ENCODE peak calls at places on chromosomes 12 and 14, in six cellular contexts. One of them, this sample, is unnamed.
A peak's percentile ranks its signal among the peaks of the same experiment; 100 is the strongest.

GRCh38 chr12:958449-959123 is 9.1 kb upstream of the RAD52 start:
- DNase-seq in SK-N-SH: no peak
- DNase-seq in HCT116: no peak
- DNase-seq in GM23338: no peak
- DNase-seq in K562: no peak
- DNase-seq in HepG2: no peak
- DNase-seq in this sample: no peak

GRCh38 chr12:85823436-85824179 is 12.6 kb downstream of the RASSF9 start:
- DNase-seq in SK-N-SH: no peak
- DNase-seq in HCT116: no peak
- DNase-seq in GM23338: no peak
- DNase-seq in K562: no peak
- DNase-seq in HepG2: no peak
- DNase-seq in this sample: no peak

GRCh38 chr14:104086661-104087461 is 1.4 kb downstream of the ASPG start:
- DNase-seq in SK-N-SH: peak; percentile 49
- DNase-seq in HCT116: no peak
- DNase-seq in GM23338: peak; percentile 1
- DNase-seq in K562: no peak
- DNase-seq in HepG2: no peak
- DNase-seq in this sample: no peak

GRCh38 chr12:112406519-112407488 is 2.6 kb downstream of the RPL6 start:
- DNase-seq in SK-N-SH: no peak
- DNase-seq in HCT116: no peak
- DNase-seq in GM23338: no peak
- DNase-seq in K562: no peak
- DNase-seq in HepG2: no peak
- DNase-seq in this sample: no peak

GRCh38 chr14:35814371-35815005 is 5.4 kb upstream of the RALGAPA1 start:
- DNase-seq in SK-N-SH: peak; percentile 51
- DNase-seq in HCT116: peak; percentile 47
- DNase-seq in GM23338: peak; percentile 87
- DNase-seq in K562: peak; percentile 29
- DNase-seq in HepG2: peak; percentile 88
- DNase-seq in this sample: peak; percentile 41

GRCh38 chr14:106877527-106877926 is 1351.1 kb downstream of the TMEM121 start:
- DNase-seq in SK-N-SH: no peak
- DNase-seq in HCT116: no peak
- DNase-seq in GM23338: no peak
- DNase-seq in K562: no peak
- DNase-seq in HepG2: no peak
- DNase-seq in this sample: no peak

GRCh38 chr14:21098892-21099595 is 589 bp upstream of the ZNF219 start:
- DNase-seq in SK-N-SH: peak; percentile 46
- DNase-seq in HCT116: no peak
- DNase-seq in GM23338: no peak
- DNase-seq in K562: no peak
- DNase-seq in HepG2: no peak
- DNase-seq in this sample: no peak

GRCh38 chr14:68106456-68106855 is 286.9 kb downstream of the RAD51B start:
- DNase-seq in SK-N-SH: no peak
- DNase-seq in HCT116: no peak
- DNase-seq in GM23338: no peak
- DNase-seq in K562: no peak
- DNase-seq in HepG2: no peak
- DNase-seq in this sample: no peak

GRCh38 chr14:71803539-71804260 is 128.5 kb upstream of the RGS6 start:
- DNase-seq in SK-N-SH: no peak
- DNase-seq in HCT116: peak; percentile 88
- DNase-seq in GM23338: no peak
- DNase-seq in K562: no peak
- DNase-seq in HepG2: no peak
- DNase-seq in this sample: no peak

GRCh38 chr12:18576104-18576622 is 161.6 kb downstream of the PLCZ1 start:
- DNase-seq in SK-N-SH: no peak
- DNase-seq in HCT116: no peak
- DNase-seq in GM23338: no peak
- DNase-seq in K562: no peak
- DNase-seq in HepG2: no peak
- DNase-seq in this sample: no peak

GRCh38 chr12:94150483-94151225 is 2.3 kb downstream of the PLXNC1 start:
- DNase-seq in SK-N-SH: peak; percentile 46
- DNase-seq in HCT116: no peak
- DNase-seq in GM23338: peak; percentile 46
- DNase-seq in K562: no peak
- DNase-seq in HepG2: no peak
- DNase-seq in this sample: no peak

GRCh38 chr14:53990978-53991377 is 34.4 kb upstream of the BMP4 start:
- DNase-seq in SK-N-SH: no peak
- DNase-seq in HCT116: no peak
- DNase-seq in GM23338: no peak
- DNase-seq in K562: no peak
- DNase-seq in HepG2: no peak
- DNase-seq in this sample: no peak
- TF ChIP-seq POLR2AphosphoS5 in SK-N-SH: no peak
- TF ChIP-seq POLR2AphosphoS5 in HCT116: no peak
- TF ChIP-seq POLR2AphosphoS5 in GM23338: no peak
- TF ChIP-seq POLR2AphosphoS5 in K562: no peak
- TF ChIP-seq POLR2AphosphoS5 in HepG2: no peak
- TF ChIP-seq POLR2AphosphoS5 in this sample: no peak

DNA sequence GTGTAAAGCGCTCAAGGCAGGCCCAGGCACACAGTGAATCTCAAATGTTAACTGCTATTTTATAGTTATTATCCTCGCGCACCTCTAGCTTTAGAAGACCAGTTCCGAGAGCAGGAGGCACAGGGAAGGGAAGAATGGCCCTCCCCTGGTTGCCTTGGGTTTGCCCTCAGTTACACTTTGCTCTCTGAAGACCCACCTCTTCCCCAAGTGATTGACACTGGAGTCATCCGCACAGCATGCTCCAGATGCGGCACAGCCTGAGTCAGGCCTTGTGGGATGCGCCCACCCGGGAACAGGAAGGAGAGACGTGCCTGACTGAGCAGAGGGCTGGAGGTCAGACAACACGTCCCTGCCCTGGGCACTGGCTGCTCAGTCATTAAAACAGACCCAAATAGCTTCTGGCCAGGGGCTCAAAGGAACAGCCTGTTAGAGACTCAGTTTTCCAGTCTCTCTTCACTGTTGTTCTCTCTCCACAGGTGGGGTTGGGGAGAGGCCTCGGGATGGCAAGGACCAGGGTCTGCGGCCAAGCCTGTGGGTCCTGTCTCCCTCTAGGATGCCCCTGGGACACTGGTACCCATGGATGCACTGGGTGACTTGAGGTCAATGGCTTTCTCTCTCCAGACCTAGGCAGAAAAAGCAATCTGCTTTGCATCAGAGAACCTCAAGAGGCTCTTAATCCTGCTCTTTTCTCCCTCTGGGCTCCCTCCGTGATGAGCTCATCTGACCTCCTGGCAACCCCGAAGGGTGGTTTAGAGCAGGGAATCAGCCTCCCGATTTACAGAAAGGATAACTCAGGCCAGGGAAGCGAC is 13.6 kb upstream of the MLXIP start:
- DNase-seq in SK-N-SH: peak; percentile 55
- DNase-seq in HCT116: peak; percentile 63
- DNase-seq in GM23338: no peak
- DNase-seq in K562: peak; percentile 77
- DNase-seq in HepG2: peak; percentile 69
- DNase-seq in this sample: no peak
- H3K4me3 ChIP-seq in SK-N-SH: peak overlapping the region; percentile 9
- H3K4me3 ChIP-seq in HCT116: peak overlapping the region; percentile 55
- H3K4me3 ChIP-seq in GM23338: peak overlapping the region; percentile 17
- H3K4me3 ChIP-seq in K562: peak overlapping the region; percentile 44
- H3K4me3 ChIP-seq in HepG2: peak overlapping the region; percentile 42
- H3K4me3 ChIP-seq in this sample: no peak overlapping the region

GRCh38 chr12:52436000-52436827 is 2.0 kb upstream of the KRT75 start:
- DNase-seq in SK-N-SH: no peak
- DNase-seq in HCT116: no peak
- DNase-seq in GM23338: no peak
- DNase-seq in K562: no peak
- DNase-seq in HepG2: no peak
- DNase-seq in this sample: no peak
- TF ChIP-seq REST in SK-N-SH: no peak
- TF ChIP-seq REST in HCT116: no peak
- TF ChIP-seq REST in GM23338: no peak
- TF ChIP-seq REST in K562: no peak
- TF ChIP-seq REST in HepG2: no peak
- TF ChIP-seq REST in this sample: no peak

GRCh38 chr12:108565976-108566375 is 3.6 kb downstream of the ISCU start:
- DNase-seq in SK-N-SH: peak; percentile 63
- DNase-seq in HCT116: peak; percentile 80
- DNase-seq in GM23338: no peak
- DNase-seq in K562: no peak
- DNase-seq in HepG2: no peak
- DNase-seq in this sample: peak; percentile 88
- TF ChIP-seq POLR2AphosphoS5 in SK-N-SH: no peak
- TF ChIP-seq POLR2AphosphoS5 in HCT116: peak; percentile 74
- TF ChIP-seq POLR2AphosphoS5 in GM23338: no peak
- TF ChIP-seq POLR2AphosphoS5 in K562: no peak
- TF ChIP-seq POLR2AphosphoS5 in HepG2: no peak
- TF ChIP-seq POLR2AphosphoS5 in this sample: peak; percentile 86

GRCh38 chr12:98893126-98893525 is 248.0 kb downstream of the APAF1 start:
- DNase-seq in SK-N-SH: peak; percentile 21
- DNase-seq in HCT116: no peak
- DNase-seq in GM23338: no peak
- DNase-seq in K562: no peak
- DNase-seq in HepG2: no peak
- DNase-seq in this sample: no peak

GRCh38 chr12:98896938-98897337 is 251.8 kb downstream of the APAF1 start:
- DNase-seq in SK-N-SH: no peak
- DNase-seq in HCT116: no peak
- DNase-seq in GM23338: peak; percentile 61
- DNase-seq in K562: no peak
- DNase-seq in HepG2: no peak
- DNase-seq in this sample: no peak

GRCh38 chr12:98895086-98895651 is 250.1 kb downstream of the APAF1 start:
- DNase-seq in SK-N-SH: peak; percentile 67
- DNase-seq in HCT116: no peak
- DNase-seq in GM23338: peak; percentile 69
- DNase-seq in K562: no peak
- DNase-seq in HepG2: no peak
- DNase-seq in this sample: no peak

GRCh38 chr12:98893601-98894411 is 248.7 kb downstream of the APAF1 start:
- DNase-seq in SK-N-SH: peak; percentile 30
- DNase-seq in HCT116: no peak
- DNase-seq in GM23338: peak; percentile 55
- DNase-seq in K562: no peak
- DNase-seq in HepG2: no peak
- DNase-seq in this sample: no peak

GRCh38 chr12:98894412-98895085 is 249.5 kb downstream of the APAF1 start:
- DNase-seq in SK-N-SH: peak; percentile 75
- DNase-seq in HCT116: no peak
- DNase-seq in GM23338: peak; percentile 74
- DNase-seq in K562: no peak
- DNase-seq in HepG2: no peak
- DNase-seq in this sample: no peak
- H3K4me3 ChIP-seq in SK-N-SH: peak overlapping the region; percentile 24
- H3K4me3 ChIP-seq in HCT116: no peak overlapping the region
- H3K4me3 ChIP-seq in GM23338: peak overlapping the region; percentile 68
- H3K4me3 ChIP-seq in K562: no peak overlapping the region
- H3K4me3 ChIP-seq in HepG2: no peak overlapping the region
- H3K4me3 ChIP-seq in this sample: no peak overlapping the region

GRCh38 chr12:88931598-88931997 is 351.3 kb upstream of the KITLG start:
- DNase-seq in SK-N-SH: peak; percentile 4
- DNase-seq in HCT116: peak; percentile 85
- DNase-seq in GM23338: no peak
- DNase-seq in K562: no peak
- DNase-seq in HepG2: peak; percentile 78
- DNase-seq in this sample: no peak
- TF ChIP-seq REST in SK-N-SH: no peak
- TF ChIP-seq REST in HCT116: no peak
- TF ChIP-seq REST in GM23338: no peak
- TF ChIP-seq REST in K562: no peak
- TF ChIP-seq REST in HepG2: no peak
- TF ChIP-seq REST in this sample: no peak

GRCh38 chr14:90140956-90141316 is 79.1 kb downstream of the KCNK13 start:
- DNase-seq in SK-N-SH: no peak
- DNase-seq in HCT116: no peak
- DNase-seq in GM23338: peak; percentile 7
- DNase-seq in K562: no peak
- DNase-seq in HepG2: no peak
- DNase-seq in this sample: no peak
- TF ChIP-seq POLR2AphosphoS5 in SK-N-SH: no peak
- TF ChIP-seq POLR2AphosphoS5 in HCT116: no peak
- TF ChIP-seq POLR2AphosphoS5 in GM23338: no peak
- TF ChIP-seq POLR2AphosphoS5 in K562: no peak
- TF ChIP-seq POLR2AphosphoS5 in HepG2: no peak
- TF ChIP-seq POLR2AphosphoS5 in this sample: no peak

GRCh38 chr14:101222362-101223090 is 319.0 kb upstream of the RTL1 start:
- DNase-seq in SK-N-SH: no peak
- DNase-seq in HCT116: no peak
- DNase-seq in GM23338: peak; percentile 22
- DNase-seq in K562: no peak
- DNase-seq in HepG2: no peak
- DNase-seq in this sample: no peak
- H3K4me3 ChIP-seq in SK-N-SH: no peak overlapping the region
- H3K4me3 ChIP-seq in HCT116: no peak overlapping the region
- H3K4me3 ChIP-seq in GM23338: peak overlapping the region; percentile 10
- H3K4me3 ChIP-seq in K562: no peak overlapping the region
- H3K4me3 ChIP-seq in HepG2: no peak overlapping the region
- H3K4me3 ChIP-seq in this sample: no peak overlapping the region

This sample was measured in HL-60.